ENCODE peak calls at places on chromosomes 3 and 15, in seven cellular contexts. C is neural progenitor cell, S is mesendoderm, Q is astrocyte, X is neuronal stem cell, D is IMR-90, H is HCT116. A is an unnamed sample.

GRCh38 chr15:95174880-95175279 is 943.5 kb downstream of the MCTP2 start:
- DNase-seq in S (no peak), C (no peak), Q (peak), D (no peak), X (no peak), H (no peak), A (no peak)

GRCh38 chr3:113783980-113784379 is 37.1 kb downstream of the ATP6V1A start:
- DNase-seq in Q (peak), S (peak), X (no peak), C (no peak), D (no peak), H (no peak), A (no peak)

GRCh38 chr3:71109241-71109976 is 474.1 kb downstream of the FOXP1 start:
- DNase-seq in S (no peak), X (no peak), Q (peak), D (peak), C (no peak), H (no peak), A (no peak)

GRCh38 chr15:93152951-93153350 is 63.9 kb upstream of the RGMA start:
- DNase-seq in H (no peak), C (no peak), D (no peak), S (no peak), X (no peak), Q (no peak), A (peak)

GRCh38 chr3:68007621-68008226 is 353.3 kb upstream of the SUCLG2 start:
- DNase-seq in X (peak), S (peak), D (no peak), Q (no peak), H (no peak), C (peak), A (no peak)

GRCh38 chr3:176765491-176765890 is 431.8 kb downstream of the TBL1XR1 start:
- DNase-seq in D (peak), S (no peak), H (no peak), C (no peak), Q (peak), X (no peak), A (no peak)

GRCh38 chr3:12670789-12671450 is 7.0 kb upstream of the RAF1 start:
- DNase-seq in S (no peak), Q (no peak), D (no peak), X (no peak), H (no peak), C (no peak), A (no peak)

GRCh38 chr3:46461971-46462910 is 2.5 kb downstream of the LTF start:
- DNase-seq in D (peak), H (no peak), S (peak), X (no peak), Q (no peak), C (no peak), A (no peak)

GRCh38 chr3:190326361-190326760 is 4.1 kb upstream of the CLDN1 start:
- DNase-seq in H (no peak), D (no peak), X (no peak), S (no peak), Q (no peak), C (no peak), A (no peak)

GRCh38 chr3:11908981-11909698 is 62.5 kb upstream of the TAMM41 start:
- DNase-seq in D (no peak), S (no peak), H (no peak), X (no peak), Q (no peak), C (no peak), A (no peak)

GRCh38 chr3:192422321-192422997 is 304.9 kb downstream of the FGF12 start:
- DNase-seq in D (no peak), H (no peak), X (no peak), Q (peak), C (no peak), S (no peak), A (no peak)

GRCh38 chr15:25381579-25381978 is 57.2 kb downstream of the UBE3A start:
- DNase-seq in C (no peak), D (no peak), S (no peak), H (no peak), Q (no peak), X (no peak), A (no peak)

GRCh38 chr15:76439542-76439941 is 103.0 kb downstream of the ISL2 start:
- DNase-seq in D (no peak), S (peak), C (no peak), X (no peak), H (no peak), Q (no peak), A (no peak)

GRCh38 chr15:89366656-89367393 is 32.2 kb upstream of the POLG start:
- DNase-seq in Q (no peak), S (no peak), C (no peak), D (no peak), X (no peak), H (no peak), A (no peak)

GRCh38 chr15:55552926-55553325 is 35.2 kb downstream of the PYGO1 start:
- DNase-seq in Q (peak), H (no peak), X (no peak), C (peak), S (peak), D (peak), A (no peak)

GRCh38 chr15:96181217-96181616 is 149.3 kb upstream of the NR2F2 start:
- DNase-seq in S (no peak), X (no peak), C (no peak), D (no peak), Q (no peak), H (no peak), A (no peak)

GRCh38 chr15:79339588-79340314 is 28.8 kb downstream of the TMED3 start:
- DNase-seq in H (peak), D (peak), C (peak), Q (peak), X (peak), S (peak), A (no peak)

GRCh38 chr3:56796202-56796601 is 5.5 kb downstream of the ARHGEF3 start:
- DNase-seq in X (no peak), S (no peak), H (no peak), Q (peak), C (no peak), D (peak), A (no peak)

GRCh38 chr15:43799209-43799944 is 643 bp downstream of the SERINC4 start:
- DNase-seq in H (no peak), Q (no peak), S (peak), C (no peak), D (no peak), X (no peak), A (peak)

GRCh38 chr15:77992356-77993222 is 84.9 kb downstream of the TBC1D2B start:
- DNase-seq in S (no peak), X (no peak), C (no peak), Q (no peak), H (no peak), D (no peak), A (no peak)

GRCh38 chr3:53171827-53172505 is 11.0 kb downstream of the PRKCD start:
- DNase-seq in C (no peak), D (no peak), X (no peak), S (peak), Q (no peak), H (no peak), A (no peak)

GRCh38 chr15:80436511-80437307 is 32.5 kb downstream of the ARNT2 start:
- DNase-seq in X (no peak), S (peak), D (peak), Q (peak), C (no peak), H (peak), A (no peak)

GRCh38 chr3:12750658-12751071 is 8.4 kb downstream of the TMEM40 start:
- DNase-seq in Q (peak), D (peak), X (no peak), C (no peak), H (no peak), S (no peak), A (no peak)

DNA sequence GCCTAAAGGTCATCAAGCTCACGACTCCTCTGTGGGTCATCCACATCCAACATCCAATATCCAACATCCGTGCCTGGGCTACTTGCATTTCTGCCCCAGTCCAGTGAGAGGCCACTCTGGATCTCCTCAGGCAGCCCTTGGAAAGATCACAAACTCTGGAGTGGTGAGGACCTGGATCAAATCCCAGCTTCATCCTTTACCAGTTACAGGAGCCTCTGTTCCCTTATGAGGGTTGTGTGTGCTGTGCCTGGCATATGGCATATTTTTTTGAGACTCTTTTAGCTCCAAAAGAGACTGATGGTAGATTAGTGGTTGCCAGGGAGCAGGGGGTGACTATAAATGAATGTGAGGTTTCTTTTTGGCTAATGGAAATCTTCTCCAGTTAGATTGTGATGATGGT is 136.7 kb upstream of the FOXB1 start:
- DNase-seq in Q (no peak), D (no peak), C (no peak), H (no peak), S (no peak), X (no peak), A (no peak)
- H3K9ac ChIP-seq in Q (no peak), D (no peak), C (no peak), H (no peak), S (no peak), X (no peak), A (no peak)

GRCh38 chr3:62611541-62612240 is 238.3 kb upstream of the FEZF2 start:
- DNase-seq in C (no peak), H (no peak), X (no peak), S (no peak), D (peak), Q (peak), A (no peak)
- H3K27ac ChIP-seq in C (no peak), H (no peak), X (no peak), S (no peak), D (no peak), Q (peak), A (no peak)

GRCh38 chr15:82040862-82041261 is 5.0 kb downstream of the MEX3B start:
- DNase-seq in S (peak), H (no peak), Q (no peak), X (peak), D (no peak), C (peak), A (peak)
- H3K9ac ChIP-seq in S (no peak), H (no peak), Q (no peak), X (no peak), D (no peak), C (no peak), A (no peak)

DNA sequence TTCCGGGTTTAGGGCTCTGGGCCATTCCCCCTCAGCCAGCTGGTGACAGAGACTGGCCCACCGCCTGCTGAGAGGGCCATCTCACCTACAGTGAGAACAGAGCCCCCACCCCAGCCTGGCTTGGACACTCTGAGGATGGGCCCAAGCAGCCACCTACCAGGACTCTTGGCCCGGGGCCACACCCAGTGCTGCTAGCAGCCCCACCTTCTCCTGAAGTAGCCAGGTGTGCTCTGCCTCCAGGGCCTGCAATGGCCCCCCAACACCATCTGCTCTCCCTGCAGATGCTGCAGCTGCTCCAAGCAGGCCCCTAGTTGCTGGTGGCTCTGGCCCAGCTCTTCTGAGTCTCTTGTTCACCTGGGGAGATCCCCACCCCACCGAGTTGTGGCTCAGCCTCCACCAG is 6.9 kb upstream of the CLK3 start:
- DNase-seq in D (no peak), Q (no peak), H (no peak), S (no peak), X (no peak), C (no peak), A (no peak)
- H3K27ac ChIP-seq in D (no peak), Q (no peak), H (no peak), S (no peak), X (no peak), C (no peak), A (no peak)

GRCh38 chr15:74402873-74403589 is 30.7 kb downstream of the SEMA7A start:
- DNase-seq in H (no peak), X (no peak), S (no peak), C (no peak), Q (no peak), D (no peak), A (peak)
- H3K9ac ChIP-seq in H (no peak), X (peak), S (no peak), C (no peak), Q (peak), D (no peak), A (peak)